ENCODE peak calls at places on chromosomes 6 and 20, in six cellular contexts. K is heart left ventricle; T is CD4-positive, CD25-positive, alpha-beta regulatory T cell; D is colonic mucosa; G is suprapubic skin; X is sigmoid colon. F is an unnamed sample.
A peak's percentile ranks its signal among the peaks of the same experiment; 100 is the strongest.

GRCh38 chr6:126824815-126825214 is 293.7 kb upstream of the RSPO3 start:
- DNase-seq in K (no peak), T (no peak), D (no peak), G (no peak), X (no peak), F (no peak)

GRCh38 chr20:62741191-62741676 is 32.6 kb downstream of the NTSR1 start:
- DNase-seq in K (no peak), T (no peak), D (no peak), G (no peak), X (peak; percentile 48), F (no peak)

GRCh38 chr6:137870744-137871247 is 3.7 kb downstream of the TNFAIP3 start:
- DNase-seq in K (no peak), T (no peak), D (no peak), G (no peak), X (no peak), F (peak; percentile 39)

GRCh38 chr6:28768187-28768913 is 155.4 kb downstream of the TRIM27 start:
- DNase-seq in K (no peak), T (no peak), D (no peak), G (no peak), X (no peak), F (no peak)

GRCh38 chr6:118768904-118769325 is 117.5 kb upstream of the CEP85L start:
- DNase-seq in K (no peak), T (no peak), D (no peak), G (no peak), X (no peak), F (no peak)

GRCh38 chr6:148848915-148849314 is 102.1 kb downstream of the UST start:
- DNase-seq in K (no peak), T (no peak), D (no peak), G (no peak), X (no peak), F (no peak)

GRCh38 chr6:168007592-168008338 is 10.3 kb downstream of the KIF25 start:
- DNase-seq in K (no peak), T (no peak), D (no peak), G (no peak), X (no peak), F (no peak)

GRCh38 chr6:125197795-125198269 is 44.3 kb downstream of the TPD52L1 start:
- DNase-seq in K (peak; percentile 71), T (no peak), D (peak; percentile 85), G (no peak), X (peak; percentile 76), F (no peak)

GRCh38 chr20:63939061-63939935 is 16.9 kb downstream of the UCKL1 start:
- DNase-seq in K (peak; percentile 16), T (no peak), D (no peak), G (no peak), X (peak; percentile 63), F (no peak)

GRCh38 chr6:51720327-51720726 is 367.1 kb downstream of the PKHD1 start:
- DNase-seq in K (no peak), T (no peak), D (no peak), G (no peak), X (no peak), F (no peak)

GRCh38 chr6:4017847-4018193 is 61.1 kb downstream of the FAM217A start:
- DNase-seq in K (no peak), T (no peak), D (no peak), G (no peak), X (no peak), F (no peak)

GRCh38 chr6:33627876-33628275 is 6.8 kb downstream of the ITPR3 start:
- DNase-seq in K (no peak), T (no peak), D (peak; percentile 56), G (no peak), X (no peak), F (no peak)

GRCh38 chr20:38275815-38276550 is 15.4 kb upstream of the KIAA1755 start:
- DNase-seq in K (no peak), T (no peak), D (no peak), G (peak; percentile 35), X (peak; percentile 46), F (no peak)

GRCh38 chr6:144954241-144954556 is 669.1 kb downstream of the UTRN start:
- DNase-seq in K (no peak), T (no peak), D (no peak), G (no peak), X (no peak), F (no peak)

GRCh38 chr6:166004491-166005275 is 163.0 kb downstream of the TBXT start:
- DNase-seq in K (no peak), T (no peak), D (no peak), G (no peak), X (no peak), F (no peak)

GRCh38 chr6:15477746-15478145 is 185.1 kb downstream of the DTNBP1 start:
- DNase-seq in K (no peak), T (no peak), D (no peak), G (no peak), X (no peak), F (no peak)

GRCh38 chr6:75752365-75752764 is 3.3 kb downstream of the MYO6 start:
- DNase-seq in K (no peak), T (no peak), D (no peak), G (no peak), X (no peak), F (no peak)

GRCh38 chr20:49647509-49647908 is 66.2 kb downstream of the B4GALT5 start:
- DNase-seq in K (no peak), T (no peak), D (no peak), G (no peak), X (no peak), F (no peak)

GRCh38 chr6:159074120-159074684 is 29.4 kb upstream of the TAGAP start:
- DNase-seq in K (no peak), T (no peak), D (peak; percentile 26), G (no peak), X (no peak), F (no peak)

GRCh38 chr6:111817451-111818146 is 55.7 kb downstream of the FYN start:
- DNase-seq in K (no peak), T (no peak), D (no peak), G (no peak), X (no peak), F (no peak)

GRCh38 chr6:82270791-82271392 is 23.3 kb upstream of the IBTK start:
- DNase-seq in K (no peak), T (no peak), D (no peak), G (no peak), X (no peak), F (no peak)

GRCh38 chr6:26045939-26046368 is 41.3 kb upstream of the HFE start:
- DNase-seq in K (no peak), T (no peak), D (no peak), G (no peak), X (no peak), F (no peak)
- H3K27ac ChIP-seq in K (peak overlapping the region; percentile 95), T (peak overlapping the region; percentile 92), D (peak overlapping the region; percentile 90), G (no peak overlapping the region), X (peak overlapping the region; percentile 98), F (peak overlapping the region; percentile 90)

DNA sequence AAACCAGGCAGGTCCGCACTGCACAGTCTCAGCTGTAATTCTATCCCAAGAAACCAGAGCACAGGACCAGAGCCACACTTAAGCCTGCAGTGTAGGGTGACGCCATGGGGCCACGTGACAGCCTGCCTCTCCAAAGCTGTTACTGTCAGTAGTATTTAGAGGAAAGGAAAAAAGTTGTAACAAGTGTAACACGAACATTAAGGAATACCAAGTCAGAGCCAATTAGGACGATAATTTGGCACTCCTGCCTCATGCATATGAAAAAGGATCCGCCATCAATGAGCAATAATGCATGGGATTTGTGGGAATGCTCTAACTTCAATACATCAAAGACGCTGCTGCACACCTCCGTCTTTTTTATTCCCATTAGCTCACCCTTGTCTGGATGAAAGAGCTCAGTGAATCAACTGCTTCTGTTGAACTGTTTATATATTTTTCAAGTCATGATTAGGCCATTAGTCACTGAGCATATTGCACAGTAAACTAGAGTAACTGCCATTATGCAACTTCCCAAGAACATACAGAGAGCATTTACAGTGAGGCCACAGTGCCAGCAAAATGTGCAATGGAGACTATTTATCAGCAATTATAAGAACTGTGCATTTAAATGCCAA is 79.9 kb downstream of the ATXN1 start:
- DNase-seq in K (no peak), T (no peak), D (no peak), G (no peak), X (no peak), F (no peak)
- H3K4me3 ChIP-seq in K (no peak overlapping the region), T (no peak overlapping the region), D (no peak overlapping the region), G (no peak overlapping the region), X (no peak overlapping the region), F (no peak overlapping the region)

DNA sequence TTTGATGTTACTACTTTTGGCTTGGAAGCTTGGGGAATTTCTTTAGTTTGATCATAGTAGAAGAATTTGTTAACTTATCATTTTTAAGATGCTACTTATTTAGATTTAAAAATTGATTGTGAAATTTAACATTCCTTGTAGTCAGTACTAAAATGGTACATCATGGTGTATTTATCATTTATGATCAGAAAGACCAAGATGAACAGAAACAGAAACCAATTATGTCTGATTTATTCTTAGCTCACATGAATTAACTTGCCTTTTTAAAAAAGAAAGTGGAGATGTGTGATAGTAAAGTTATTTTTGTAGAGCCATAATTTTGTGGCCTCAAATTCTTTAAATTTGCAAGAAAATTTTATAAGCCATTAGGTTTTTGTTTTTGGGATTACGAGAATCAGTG is 77.6 kb downstream of the LIN28B start:
- DNase-seq in K (no peak), T (no peak), D (no peak), G (no peak), X (no peak), F (no peak)
- H3K4me1 ChIP-seq in K (no peaks in the 10 kb centered on the region), T (no peaks in the 10 kb centered on the region), D (no peaks in the 10 kb centered on the region), G (no peaks in the 10 kb centered on the region), X (no peaks in the 10 kb centered on the region), F (no peaks in the 10 kb centered on the region)

GRCh38 chr6:11214438-11214837 is 18.0 kb downstream of the NEDD9 start:
- DNase-seq in K (no peak), T (no peak), D (no peak), G (no peak), X (peak; percentile 84), F (no peak)
- H3K27ac ChIP-seq in K (peak overlapping the region; percentile 86), T (no peak overlapping the region), D (peak overlapping the region; percentile 8), G (peak overlapping the region; percentile 57), X (peak overlapping the region; percentile 81), F (no peak overlapping the region)

DNA sequence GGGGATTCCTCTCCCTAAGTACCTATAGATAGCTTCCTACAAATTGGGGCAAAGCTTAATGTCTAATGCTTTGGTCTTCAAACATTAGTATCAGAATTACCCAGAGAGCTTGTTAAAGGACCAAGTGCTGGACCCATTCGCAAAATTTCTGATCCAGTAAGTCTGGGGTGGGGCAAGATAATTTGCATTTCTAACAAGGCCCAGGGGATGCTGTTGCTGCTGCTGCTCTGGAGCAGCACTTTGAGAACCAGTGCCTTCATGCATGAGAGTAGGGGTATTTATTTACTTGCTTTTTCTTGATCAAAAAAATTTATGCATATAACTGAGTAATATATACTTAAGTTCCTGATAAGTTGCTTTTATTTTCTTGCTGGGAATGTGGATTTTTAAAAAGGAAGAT is 24.5 kb upstream of the COL19A1 start:
- DNase-seq in K (no peak), T (no peak), D (no peak), G (no peak), X (no peak), F (no peak)
- H3K4me3 ChIP-seq in K (no peak overlapping the region), T (no peak overlapping the region), D (no peak overlapping the region), G (no peak overlapping the region), X (no peak overlapping the region), F (no peak overlapping the region)

GRCh38 chr6:79570802-79571367 is 33.7 kb upstream of the LCA5 start:
- DNase-seq in K (no peak), T (no peak), D (no peak), G (no peak), X (no peak), F (no peak)
- H3K4me1 ChIP-seq in K (no peaks in the 10 kb centered on the region), T (no peaks in the 10 kb centered on the region), D (no peaks in the 10 kb centered on the region), G (peaks cover 11% of the 10 kb centered on the region), X (peaks cover 8% of the 10 kb centered on the region), F (no peaks in the 10 kb centered on the region)